ENCODE peak calls at places on chromosomes 13 and 19, in four cellular contexts. Y, O, K and W are unnamed samples.

GRCh38 chr13:76316998-76317527 is 569.1 kb downstream of the KCTD12 start:
- DNase-seq in K (no peak), Y (no peak), O (no peak), W (no peak)

GRCh38 chr19:4504297-4504701 is 14.0 kb downstream of the PLIN4 start:
- DNase-seq in K (no peak), Y (no peak), O (no peak), W (peak; percentile 24)

GRCh38 chr19:14381689-14382474 is 638 bp downstream of the ADGRE5 start:
- DNase-seq in Y (no peak), O (peak; percentile 76), K (no peak), W (peak; percentile 64)

GRCh38 chr13:38954844-38955243 is 35.8 kb downstream of the STOML3 start:
- DNase-seq in O (no peak), Y (no peak), K (no peak), W (no peak)

GRCh38 chr19:50722248-50723013 is 733 bp upstream of the CLEC11A start:
- DNase-seq in Y (no peak), K (no peak), O (no peak), W (no peak)

GRCh38 chr19:19464339-19465098 is 50.8 kb downstream of the TSSK6 start:
- DNase-seq in O (no peak), K (no peak), Y (no peak), W (peak; percentile 78)

GRCh38 chr19:50517704-50518075 is 4.0 kb upstream of the ASPDH start:
- DNase-seq in O (no peak), Y (no peak), K (no peak), W (no peak)

GRCh38 chr19:13766095-13766481 is 1.8 kb downstream of the MRI1 start:
- DNase-seq in O (no peak), K (no peak), Y (no peak), W (no peak)

GRCh38 chr13:97243915-97244820 is 22.0 kb downstream of the MBNL2 start:
- DNase-seq in O (no peak), Y (no peak), K (no peak), W (no peak)

GRCh38 chr13:80010846-80011245 is 330.1 kb downstream of the SPRY2 start:
- DNase-seq in K (no peak), O (no peak), Y (no peak), W (no peak)

GRCh38 chr19:3193256-3194062 is 7.7 kb downstream of the NCLN start:
- DNase-seq in Y (no peak), O (no peak), K (no peak), W (no peak)

GRCh38 chr19:33665776-33666175 is 44.0 kb downstream of the CHST8 start:
- DNase-seq in K (no peak), Y (no peak), O (no peak), W (no peak)